ENCODE peak calls at places on chromosomes 11 and 22, in six cellular contexts. One of them, this sample, is unnamed.

GRCh38 chr22:32040324-32040904 is 2.6 kb upstream of the SLC5A1 start:
- DNase-seq in CD4-positive, CD25-positive, alpha-beta regulatory T cell: no peak
- DNase-seq in AG04450: no peak
- DNase-seq in prostate gland: no peak
- DNase-seq in uterus: no peak
- DNase-seq in transverse colon: no peak
- DNase-seq in this sample: no peak

GRCh38 chr11:66388746-66389386 is 17.3 kb upstream of the SLC29A2 start:
- DNase-seq in CD4-positive, CD25-positive, alpha-beta regulatory T cell: peak; percentile 46
- DNase-seq in AG04450: peak; percentile 33
- DNase-seq in prostate gland: peak; percentile 75
- DNase-seq in uterus: no peak
- DNase-seq in transverse colon: peak; percentile 83
- DNase-seq in this sample: peak; percentile 87

GRCh38 chr11:133951484-133952198 is 5.1 kb downstream of the IGSF9B start:
- DNase-seq in CD4-positive, CD25-positive, alpha-beta regulatory T cell: no peak
- DNase-seq in AG04450: no peak
- DNase-seq in prostate gland: no peak
- DNase-seq in uterus: no peak
- DNase-seq in transverse colon: no peak
- DNase-seq in this sample: no peak

GRCh38 chr22:34122064-34122463 is 201.8 kb upstream of the LARGE1 start:
- DNase-seq in CD4-positive, CD25-positive, alpha-beta regulatory T cell: no peak
- DNase-seq in AG04450: no peak
- DNase-seq in prostate gland: no peak
- DNase-seq in uterus: no peak
- DNase-seq in transverse colon: no peak
- DNase-seq in this sample: no peak

GRCh38 chr11:128341280-128341679 is 246.1 kb downstream of the ETS1 start:
- DNase-seq in CD4-positive, CD25-positive, alpha-beta regulatory T cell: peak; percentile 53
- DNase-seq in AG04450: no peak
- DNase-seq in prostate gland: no peak
- DNase-seq in uterus: no peak
- DNase-seq in transverse colon: no peak
- DNase-seq in this sample: no peak

GRCh38 chr22:21791635-21792625 is 56.3 kb upstream of the YPEL1 start:
- DNase-seq in CD4-positive, CD25-positive, alpha-beta regulatory T cell: no peak
- DNase-seq in AG04450: no peak
- DNase-seq in prostate gland: no peak
- DNase-seq in uterus: no peak
- DNase-seq in transverse colon: no peak
- DNase-seq in this sample: no peak

GRCh38 chr11:122703541-122704272 is 48.2 kb downstream of the UBASH3B start:
- DNase-seq in CD4-positive, CD25-positive, alpha-beta regulatory T cell: no peak
- DNase-seq in AG04450: no peak
- DNase-seq in prostate gland: no peak
- DNase-seq in uterus: no peak
- DNase-seq in transverse colon: no peak
- DNase-seq in this sample: no peak

GRCh38 chr11:103961010-103961409 is 75.4 kb upstream of the DDI1 start:
- DNase-seq in CD4-positive, CD25-positive, alpha-beta regulatory T cell: no peak
- DNase-seq in AG04450: peak; percentile 44
- DNase-seq in prostate gland: no peak
- DNase-seq in uterus: no peak
- DNase-seq in transverse colon: no peak
- DNase-seq in this sample: no peak

GRCh38 chr22:20027966-20028854 is 7.3 kb downstream of the TANGO2 start:
- DNase-seq in CD4-positive, CD25-positive, alpha-beta regulatory T cell: no peak
- DNase-seq in AG04450: no peak
- DNase-seq in prostate gland: no peak
- DNase-seq in uterus: no peak
- DNase-seq in transverse colon: no peak
- DNase-seq in this sample: no peak

GRCh38 chr11:66111158-66111557 is 41.1 kb downstream of the PACS1 start:
- DNase-seq in CD4-positive, CD25-positive, alpha-beta regulatory T cell: no peak
- DNase-seq in AG04450: no peak
- DNase-seq in prostate gland: no peak
- DNase-seq in uterus: no peak
- DNase-seq in transverse colon: no peak
- DNase-seq in this sample: no peak

GRCh38 chr11:117062503-117062902 is 35.7 kb downstream of the SIK3 start:
- DNase-seq in CD4-positive, CD25-positive, alpha-beta regulatory T cell: no peak
- DNase-seq in AG04450: no peak
- DNase-seq in prostate gland: no peak
- DNase-seq in uterus: no peak
- DNase-seq in transverse colon: no peak
- DNase-seq in this sample: no peak

GRCh38 chr22:40654522-40655167 is 18.1 kb upstream of the MRTFA start:
- DNase-seq in CD4-positive, CD25-positive, alpha-beta regulatory T cell: no peak
- DNase-seq in AG04450: no peak
- DNase-seq in prostate gland: peak; percentile 38
- DNase-seq in uterus: peak; percentile 62
- DNase-seq in transverse colon: peak; percentile 37
- DNase-seq in this sample: no peak

GRCh38 chr11:86704710-86705109 is 32.3 kb upstream of the ME3 start:
- DNase-seq in CD4-positive, CD25-positive, alpha-beta regulatory T cell: no peak
- DNase-seq in AG04450: no peak
- DNase-seq in prostate gland: no peak
- DNase-seq in uterus: no peak
- DNase-seq in transverse colon: no peak
- DNase-seq in this sample: no peak

GRCh38 chr22:26418620-26419019 is 10.4 kb upstream of the ASPHD2 start:
- DNase-seq in CD4-positive, CD25-positive, alpha-beta regulatory T cell: no peak
- DNase-seq in AG04450: no peak
- DNase-seq in prostate gland: no peak
- DNase-seq in uterus: no peak
- DNase-seq in transverse colon: no peak
- DNase-seq in this sample: no peak

GRCh38 chr11:130772266-130773227 is 143.7 kb downstream of the SNX19 start:
- DNase-seq in CD4-positive, CD25-positive, alpha-beta regulatory T cell: no peak
- DNase-seq in AG04450: peak; percentile 92
- DNase-seq in prostate gland: no peak
- DNase-seq in uterus: no peak
- DNase-seq in transverse colon: peak; percentile 15
- DNase-seq in this sample: peak; percentile 85

GRCh38 chr11:77752518-77752917 is 68.0 kb downstream of the RSF1 start:
- DNase-seq in CD4-positive, CD25-positive, alpha-beta regulatory T cell: no peak
- DNase-seq in AG04450: no peak
- DNase-seq in prostate gland: no peak
- DNase-seq in uterus: no peak
- DNase-seq in transverse colon: no peak
- DNase-seq in this sample: no peak

GRCh38 chr11:102733232-102733875 is 8.6 kb upstream of the MMP8 start:
- DNase-seq in CD4-positive, CD25-positive, alpha-beta regulatory T cell: no peak
- DNase-seq in AG04450: no peak
- DNase-seq in prostate gland: peak; percentile 30
- DNase-seq in uterus: no peak
- DNase-seq in transverse colon: peak; percentile 72
- DNase-seq in this sample: peak; percentile 62

GRCh38 chr11:134841411-134841810 is 429.4 kb upstream of the B3GAT1 start:
- DNase-seq in CD4-positive, CD25-positive, alpha-beta regulatory T cell: no peak
- DNase-seq in AG04450: no peak
- DNase-seq in prostate gland: no peak
- DNase-seq in uterus: no peak
- DNase-seq in transverse colon: no peak
- DNase-seq in this sample: no peak

GRCh38 chr11:105033344-105033743 is 1.6 kb downstream of the CASP1 start:
- DNase-seq in CD4-positive, CD25-positive, alpha-beta regulatory T cell: no peak
- DNase-seq in AG04450: no peak
- DNase-seq in prostate gland: no peak
- DNase-seq in uterus: no peak
- DNase-seq in transverse colon: no peak
- DNase-seq in this sample: no peak

GRCh38 chr11:26297179-26297970 is 34.6 kb upstream of the ANO3 start:
- DNase-seq in CD4-positive, CD25-positive, alpha-beta regulatory T cell: no peak
- DNase-seq in AG04450: peak; percentile 39
- DNase-seq in prostate gland: peak; percentile 19
- DNase-seq in uterus: no peak
- DNase-seq in transverse colon: no peak
- DNase-seq in this sample: peak; percentile 8

GRCh38 chr11:37946155-37946766 is 1348.2 kb upstream of the RAG2 start:
- DNase-seq in CD4-positive, CD25-positive, alpha-beta regulatory T cell: no peak
- DNase-seq in AG04450: peak; percentile 7
- DNase-seq in prostate gland: no peak
- DNase-seq in uterus: no peak
- DNase-seq in transverse colon: peak; percentile 12
- DNase-seq in this sample: no peak

GRCh38 chr11:7688238-7688826 is 15.0 kb upstream of the CYB5R2 start:
- DNase-seq in CD4-positive, CD25-positive, alpha-beta regulatory T cell: no peak
- DNase-seq in AG04450: no peak
- DNase-seq in prostate gland: no peak
- DNase-seq in uterus: no peak
- DNase-seq in transverse colon: no peak
- DNase-seq in this sample: no peak

GRCh38 chr11:34585870-34586654 is 34.8 kb upstream of the EHF start:
- DNase-seq in CD4-positive, CD25-positive, alpha-beta regulatory T cell: no peak
- DNase-seq in AG04450: peak; percentile 39
- DNase-seq in prostate gland: peak; percentile 44
- DNase-seq in uterus: no peak
- DNase-seq in transverse colon: no peak
- DNase-seq in this sample: no peak

GRCh38 chr22:35539487-35539886 is 1.1 kb upstream of the RASD2 start:
- DNase-seq in CD4-positive, CD25-positive, alpha-beta regulatory T cell: no peak
- DNase-seq in AG04450: no peak
- DNase-seq in prostate gland: no peak
- DNase-seq in uterus: no peak
- DNase-seq in transverse colon: no peak
- DNase-seq in this sample: no peak

GRCh38 chr11:69915501-69916250 is 96.5 kb upstream of the FGF3 start:
- DNase-seq in CD4-positive, CD25-positive, alpha-beta regulatory T cell: no peak
- DNase-seq in AG04450: no peak
- DNase-seq in prostate gland: peak; percentile 66
- DNase-seq in uterus: peak; percentile 82
- DNase-seq in transverse colon: peak; percentile 79
- DNase-seq in this sample: peak; percentile 96

GRCh38 chr11:132245558-132246385 is 875.4 kb downstream of the NTM start:
- DNase-seq in CD4-positive, CD25-positive, alpha-beta regulatory T cell: no peak
- DNase-seq in AG04450: no peak
- DNase-seq in prostate gland: no peak
- DNase-seq in uterus: no peak
- DNase-seq in transverse colon: no peak
- DNase-seq in this sample: no peak

GRCh38 chr22:24961217-24961844 is 8.8 kb downstream of the KIAA1671 start:
- DNase-seq in CD4-positive, CD25-positive, alpha-beta regulatory T cell: no peak
- DNase-seq in AG04450: no peak
- DNase-seq in prostate gland: no peak
- DNase-seq in uterus: no peak
- DNase-seq in transverse colon: no peak
- DNase-seq in this sample: no peak

GRCh38 chr11:3947084-3947483 is 91.6 kb downstream of the STIM1 start:
- DNase-seq in CD4-positive, CD25-positive, alpha-beta regulatory T cell: no peak
- DNase-seq in AG04450: no peak
- DNase-seq in prostate gland: peak; percentile 7
- DNase-seq in uterus: peak; percentile 44
- DNase-seq in transverse colon: peak; percentile 42
- DNase-seq in this sample: no peak

GRCh38 chr11:47216141-47216798 is 1.5 kb downstream of the DDB2 start:
- DNase-seq in CD4-positive, CD25-positive, alpha-beta regulatory T cell: no peak
- DNase-seq in AG04450: no peak
- DNase-seq in prostate gland: peak; percentile 46
- DNase-seq in uterus: peak; percentile 44
- DNase-seq in transverse colon: peak; percentile 68
- DNase-seq in this sample: peak; percentile 94

GRCh38 chr11:66228521-66228920 is 39.9 kb upstream of the RAB1B start:
- DNase-seq in CD4-positive, CD25-positive, alpha-beta regulatory T cell: no peak
- DNase-seq in AG04450: no peak
- DNase-seq in prostate gland: no peak
- DNase-seq in uterus: no peak
- DNase-seq in transverse colon: no peak
- DNase-seq in this sample: no peak

GRCh38 chr11:11814614-11815452 is 26.9 kb upstream of the USP47 start:
- DNase-seq in CD4-positive, CD25-positive, alpha-beta regulatory T cell: no peak
- DNase-seq in AG04450: no peak
- DNase-seq in prostate gland: no peak
- DNase-seq in uterus: no peak
- DNase-seq in transverse colon: no peak
- DNase-seq in this sample: no peak

GRCh38 chr11:117946196-117946841 is 17.1 kb upstream of the TMPRSS13 start:
- DNase-seq in CD4-positive, CD25-positive, alpha-beta regulatory T cell: no peak
- DNase-seq in AG04450: no peak
- DNase-seq in prostate gland: no peak
- DNase-seq in uterus: no peak
- DNase-seq in transverse colon: no peak
- DNase-seq in this sample: no peak

GRCh38 chr11:74870485-74870884 is 78.4 kb downstream of the XRRA1 start:
- DNase-seq in CD4-positive, CD25-positive, alpha-beta regulatory T cell: no peak
- DNase-seq in AG04450: peak; percentile 10
- DNase-seq in prostate gland: no peak
- DNase-seq in uterus: no peak
- DNase-seq in transverse colon: no peak
- DNase-seq in this sample: no peak
- H3K9me3 ChIP-seq in CD4-positive, CD25-positive, alpha-beta regulatory T cell: peaks cover 54% of the 10 kb centered on the region
- H3K9me3 ChIP-seq in AG04450: peaks cover 40% of the 10 kb centered on the region
- H3K9me3 ChIP-seq in prostate gland: peaks cover 5% of the 10 kb centered on the region
- H3K9me3 ChIP-seq in uterus: no peaks in the 10 kb centered on the region
- H3K9me3 ChIP-seq in transverse colon: peaks cover 70% of the 10 kb centered on the region
- H3K9me3 ChIP-seq in this sample: peaks cover 5% of the 10 kb centered on the region

DNA sequence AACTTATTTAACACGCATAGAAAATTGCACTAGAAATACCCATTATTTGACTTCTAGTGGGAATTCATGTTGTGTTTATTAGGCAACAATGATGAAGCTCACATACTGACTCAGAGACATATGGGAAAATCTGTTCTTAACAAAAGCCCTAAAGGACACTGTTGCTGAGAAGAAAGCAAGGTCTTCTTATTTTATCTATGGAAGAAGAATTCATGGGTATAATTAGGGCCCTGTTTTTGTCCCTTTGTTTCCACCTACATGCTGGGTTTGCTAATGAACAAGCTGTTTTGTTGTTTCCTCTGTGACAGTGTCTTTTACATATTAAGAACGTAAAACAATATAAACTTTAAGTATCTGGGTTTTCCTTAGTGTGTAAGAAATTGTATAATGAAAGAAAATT is 606.7 kb upstream of the ARHGAP42 start:
- DNase-seq in CD4-positive, CD25-positive, alpha-beta regulatory T cell: no peak
- DNase-seq in AG04450: no peak
- DNase-seq in prostate gland: no peak
- DNase-seq in uterus: no peak
- DNase-seq in transverse colon: no peak
- DNase-seq in this sample: no peak
- H3K9me3 ChIP-seq in CD4-positive, CD25-positive, alpha-beta regulatory T cell: peaks cover 3% of the 10 kb centered on the region
- H3K9me3 ChIP-seq in AG04450: peaks cover 4% of the 10 kb centered on the region
- H3K9me3 ChIP-seq in prostate gland: no peaks in the 10 kb centered on the region
- H3K9me3 ChIP-seq in uterus: no peaks in the 10 kb centered on the region
- H3K9me3 ChIP-seq in transverse colon: no peaks in the 10 kb centered on the region
- H3K9me3 ChIP-seq in this sample: no peaks in the 10 kb centered on the region

GRCh38 chr11:54927704-54928103 is 221.1 kb downstream of the OR4A5 start:
- DNase-seq in CD4-positive, CD25-positive, alpha-beta regulatory T cell: no peak
- DNase-seq in AG04450: no peak
- DNase-seq in prostate gland: no peak
- DNase-seq in uterus: no peak
- DNase-seq in transverse colon: no peak
- DNase-seq in this sample: no peak

GRCh38 chr11:54930930-54931329 is 224.3 kb downstream of the OR4A5 start:
- DNase-seq in CD4-positive, CD25-positive, alpha-beta regulatory T cell: no peak
- DNase-seq in AG04450: no peak
- DNase-seq in prostate gland: no peak
- DNase-seq in uterus: no peak
- DNase-seq in transverse colon: no peak
- DNase-seq in this sample: no peak
- H3K9me3 ChIP-seq in CD4-positive, CD25-positive, alpha-beta regulatory T cell: peaks cover 24% of the 10 kb centered on the region
- H3K9me3 ChIP-seq in AG04450: peaks cover 6% of the 10 kb centered on the region
- H3K9me3 ChIP-seq in prostate gland: no peaks in the 10 kb centered on the region
- H3K9me3 ChIP-seq in uterus: no peaks in the 10 kb centered on the region
- H3K9me3 ChIP-seq in transverse colon: peaks cover 76% of the 10 kb centered on the region
- H3K9me3 ChIP-seq in this sample: peaks cover 6% of the 10 kb centered on the region

GRCh38 chr22:47205081-47205491 is 442.6 kb downstream of the TBC1D22A start:
- DNase-seq in CD4-positive, CD25-positive, alpha-beta regulatory T cell: no peak
- DNase-seq in AG04450: no peak
- DNase-seq in prostate gland: no peak
- DNase-seq in uterus: no peak
- DNase-seq in transverse colon: no peak
- DNase-seq in this sample: no peak
- H3K9me3 ChIP-seq in CD4-positive, CD25-positive, alpha-beta regulatory T cell: no peaks in the 10 kb centered on the region
- H3K9me3 ChIP-seq in AG04450: peaks cover 10% of the 10 kb centered on the region
- H3K9me3 ChIP-seq in prostate gland: no peaks in the 10 kb centered on the region
- H3K9me3 ChIP-seq in uterus: no peaks in the 10 kb centered on the region
- H3K9me3 ChIP-seq in transverse colon: no peaks in the 10 kb centered on the region
- H3K9me3 ChIP-seq in this sample: no peaks in the 10 kb centered on the region